ENCODE peak calls at places on chromosomes 12 and 14, in four cellular contexts. One of them, this sample, is unnamed.

GRCh38 chr14:62667515-62667914 is 377.7 kb downstream of the KCNH5 start:
- DNase-seq in H9: no peak
- DNase-seq in SJSA1: no peak
- DNase-seq in H1: no peak
- DNase-seq in this sample: no peak

GRCh38 chr12:96044017-96044985 is 8.9 kb upstream of the LTA4H start:
- DNase-seq in H1: no peak
- DNase-seq in H9: no peak
- DNase-seq in SJSA1: peak; percentile 89
- DNase-seq in this sample: no peak

GRCh38 chr14:55038708-55039107 is 11.7 kb downstream of the SOCS4 start:
- DNase-seq in H9: no peak
- DNase-seq in SJSA1: no peak
- DNase-seq in H1: no peak
- DNase-seq in this sample: no peak

GRCh38 chr12:113961921-113962710 is 4.0 kb downstream of the RBM19 start:
- DNase-seq in SJSA1: no peak
- DNase-seq in H9: no peak
- DNase-seq in H1: no peak
- DNase-seq in this sample: no peak

GRCh38 chr12:29709056-29709455 is 74.7 kb downstream of the TMTC1 start:
- DNase-seq in SJSA1: no peak
- DNase-seq in H1: no peak
- DNase-seq in H9: no peak
- DNase-seq in this sample: no peak

GRCh38 chr12:202081-202731 is 11.8 kb downstream of the SLC6A12 start:
- DNase-seq in H1: peak; percentile 63
- DNase-seq in H9: peak; percentile 78
- DNase-seq in SJSA1: no peak
- DNase-seq in this sample: no peak

GRCh38 chr12:65695077-65695865 is 129.0 kb upstream of the HMGA2 start:
- DNase-seq in SJSA1: peak; percentile 99
- DNase-seq in H1: no peak
- DNase-seq in H9: no peak
- DNase-seq in this sample: peak; percentile 94

GRCh38 chr12:32854097-32854496 is 42.5 kb downstream of the PKP2 start:
- DNase-seq in H9: no peak
- DNase-seq in SJSA1: no peak
- DNase-seq in H1: no peak
- DNase-seq in this sample: no peak

GRCh38 chr12:93502802-93503623 is 35.7 kb downstream of the MRPL42 start:
- DNase-seq in H9: no peak
- DNase-seq in SJSA1: peak; percentile 47
- DNase-seq in H1: peak; percentile 61
- DNase-seq in this sample: peak; percentile 57

GRCh38 chr14:68947802-68948201 is 31.3 kb downstream of the ACTN1 start:
- DNase-seq in H9: no peak
- DNase-seq in SJSA1: peak; percentile 72
- DNase-seq in H1: no peak
- DNase-seq in this sample: no peak

GRCh38 chr14:89673499-89674225 is 256.6 kb upstream of the FOXN3 start:
- DNase-seq in H1: no peak
- DNase-seq in SJSA1: no peak
- DNase-seq in H9: no peak
- DNase-seq in this sample: no peak

GRCh38 chr14:73717998-73718741 is 4.0 kb upstream of the PNMA1 start:
- DNase-seq in H9: peak; percentile 70
- DNase-seq in SJSA1: no peak
- DNase-seq in H1: peak; percentile 69
- DNase-seq in this sample: no peak

GRCh38 chr14:75158843-75159614 is 17.4 kb downstream of the TMED10 start:
- DNase-seq in H9: no peak
- DNase-seq in SJSA1: no peak
- DNase-seq in H1: no peak
- DNase-seq in this sample: no peak

GRCh38 chr12:9647825-9648700 is 21.4 kb upstream of the CLEC2D start:
- DNase-seq in H1: peak; percentile 80
- DNase-seq in SJSA1: peak; percentile 92
- DNase-seq in H9: peak; percentile 85
- DNase-seq in this sample: peak; percentile 54

GRCh38 chr14:67493092-67493717 is 4.7 kb upstream of the TMEM229B start:
- DNase-seq in SJSA1: no peak
- DNase-seq in H1: no peak
- DNase-seq in H9: no peak
- DNase-seq in this sample: no peak

GRCh38 chr12:107912421-107913004 is 138.0 kb downstream of the ASCL4 start:
- DNase-seq in H9: peak; percentile 89
- DNase-seq in H1: peak; percentile 98
- DNase-seq in SJSA1: no peak
- DNase-seq in this sample: peak; percentile 30

GRCh38 chr12:50925342-50925651 is 27.0 kb upstream of the HIGD1C start:
- DNase-seq in H1: no peak
- DNase-seq in H9: peak; percentile 59
- DNase-seq in SJSA1: no peak
- DNase-seq in this sample: no peak

GRCh38 chr14:54322668-54323380 is 74.0 kb upstream of the CDKN3 start:
- DNase-seq in H9: no peak
- DNase-seq in H1: no peak
- DNase-seq in SJSA1: no peak
- DNase-seq in this sample: no peak

GRCh38 chr12:95217377-95218163 is at the start of the genes FGD6 and VEZT:
- DNase-seq in H1: peak; percentile 96
- DNase-seq in H9: peak; percentile 100
- DNase-seq in SJSA1: peak; percentile 99
- DNase-seq in this sample: peak; percentile 100

GRCh38 chr12:98745578-98746391 is 100.7 kb downstream of the APAF1 start:
- DNase-seq in H1: no peak
- DNase-seq in H9: peak; percentile 46
- DNase-seq in SJSA1: no peak
- DNase-seq in this sample: peak; percentile 39

GRCh38 chr12:31507966-31508365 is 83.0 kb downstream of the DENND5B start:
- DNase-seq in H9: no peak
- DNase-seq in H1: no peak
- DNase-seq in SJSA1: no peak
- DNase-seq in this sample: no peak

DNA sequence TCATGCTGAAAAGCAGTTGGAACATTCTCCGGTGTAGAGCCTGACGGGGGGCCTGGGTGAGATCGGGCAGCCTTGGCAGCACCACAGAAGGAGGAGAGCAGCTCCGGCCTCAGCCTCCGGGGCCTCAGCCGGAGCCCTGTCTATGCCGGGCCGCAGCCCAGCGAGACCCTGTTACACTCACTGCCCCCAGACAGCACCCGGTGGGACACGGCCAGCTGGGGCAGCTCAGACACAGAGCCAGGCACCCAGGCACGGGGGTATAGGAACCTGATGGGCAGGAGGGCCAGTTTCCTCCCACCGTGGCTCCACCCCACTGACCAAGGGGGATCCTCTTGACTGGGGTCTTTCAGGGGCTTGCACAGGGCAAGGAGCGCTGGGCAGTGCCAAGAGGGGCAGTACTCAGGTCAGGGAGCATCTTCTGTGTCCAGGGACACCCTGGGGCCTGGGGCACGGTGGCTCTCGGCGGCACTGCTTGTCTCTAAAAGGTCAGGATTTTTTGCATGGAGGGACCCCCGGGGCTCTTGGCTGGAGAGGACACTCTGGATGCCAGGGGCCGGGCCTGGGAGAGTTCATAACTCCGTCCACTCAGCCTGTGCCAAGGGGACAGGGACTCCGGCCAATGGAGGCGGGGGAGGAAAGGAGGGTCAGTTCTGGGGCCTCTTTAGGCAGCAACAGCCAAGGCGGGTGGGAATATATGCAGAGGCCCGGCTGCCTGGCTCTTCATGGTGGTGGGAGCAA is 9.4 kb downstream of the INF2 start:
- DNase-seq in H1: no peak
- DNase-seq in H9: no peak
- DNase-seq in SJSA1: no peak
- DNase-seq in this sample: no peak
- H3K27ac ChIP-seq in H1: no peak overlapping the region
- H3K27ac ChIP-seq in H9: no peak overlapping the region
- H3K27ac ChIP-seq in SJSA1: no peak overlapping the region
- H3K27ac ChIP-seq in this sample: no peak overlapping the region

DNA sequence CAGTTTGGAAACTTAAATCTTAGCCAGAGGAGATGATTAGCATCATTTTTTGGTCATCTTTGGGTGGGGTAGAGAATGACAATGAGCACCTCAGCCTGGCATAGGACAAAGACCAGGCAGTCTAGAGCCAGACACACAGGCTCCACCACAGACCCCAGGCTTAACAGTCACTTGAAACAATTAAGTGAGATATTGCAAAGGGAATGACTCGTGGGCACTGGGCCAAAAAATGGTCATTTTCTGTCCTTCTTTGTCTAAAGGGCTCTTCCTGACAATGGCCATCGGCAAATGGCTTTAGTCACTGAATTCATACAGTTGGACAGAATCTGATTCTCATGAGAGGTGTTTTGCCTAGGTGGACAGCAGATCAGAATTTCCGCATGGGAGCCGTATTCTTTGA is 78.0 kb upstream of the DICER1 start:
- DNase-seq in H9: no peak
- DNase-seq in SJSA1: peak; percentile 65
- DNase-seq in H1: no peak
- DNase-seq in this sample: no peak
- H3K27ac ChIP-seq in H9: no peak overlapping the region
- H3K27ac ChIP-seq in SJSA1: peak overlapping the region; percentile 29
- H3K27ac ChIP-seq in H1: no peak overlapping the region
- H3K27ac ChIP-seq in this sample: no peak overlapping the region

GRCh38 chr14:51592836-51593235 is 58.9 kb upstream of the FRMD6 start:
- DNase-seq in H9: no peak
- DNase-seq in SJSA1: no peak
- DNase-seq in H1: no peak
- DNase-seq in this sample: no peak

GRCh38 chr14:51596473-51596870 is 55.2 kb upstream of the FRMD6 start:
- DNase-seq in H9: no peak
- DNase-seq in SJSA1: no peak
- DNase-seq in H1: no peak
- DNase-seq in this sample: no peak

GRCh38 chr14:51597511-51597920 is 54.2 kb upstream of the FRMD6 start:
- DNase-seq in H9: no peak
- DNase-seq in SJSA1: peak; percentile 76
- DNase-seq in H1: no peak
- DNase-seq in this sample: no peak

GRCh38 chr14:51595831-51596472 is 55.8 kb upstream of the FRMD6 start:
- DNase-seq in H9: no peak
- DNase-seq in H1: no peak
- DNase-seq in SJSA1: no peak
- DNase-seq in this sample: no peak

GRCh38 chr14:51593397-51593796 is 58.3 kb upstream of the FRMD6 start:
- DNase-seq in H9: no peak
- DNase-seq in SJSA1: no peak
- DNase-seq in H1: no peak
- DNase-seq in this sample: no peak
- H3K27ac ChIP-seq in H9: no peak overlapping the region
- H3K27ac ChIP-seq in SJSA1: no peak overlapping the region
- H3K27ac ChIP-seq in H1: no peak overlapping the region
- H3K27ac ChIP-seq in this sample: no peak overlapping the region

GRCh38 chr12:124625867-124626675 is 58.7 kb upstream of the NCOR2 start:
- DNase-seq in H9: no peak
- DNase-seq in H1: no peak
- DNase-seq in SJSA1: peak; percentile 91
- DNase-seq in this sample: peak; percentile 91
- H3K27ac ChIP-seq in H9: no peak overlapping the region
- H3K27ac ChIP-seq in H1: no peak overlapping the region
- H3K27ac ChIP-seq in SJSA1: peak overlapping the region; percentile 84
- H3K27ac ChIP-seq in this sample: peak overlapping the region; percentile 91

GRCh38 chr12:15227004-15227679 is 5.9 kb upstream of the RERG start:
- DNase-seq in SJSA1: no peak
- DNase-seq in H1: peak; percentile 51
- DNase-seq in H9: peak; percentile 60
- DNase-seq in this sample: peak; percentile 55
- H3K27ac ChIP-seq in SJSA1: no peak overlapping the region
- H3K27ac ChIP-seq in H1: no peak overlapping the region
- H3K27ac ChIP-seq in H9: no peak overlapping the region
- H3K27ac ChIP-seq in this sample: no peak overlapping the region

DNA sequence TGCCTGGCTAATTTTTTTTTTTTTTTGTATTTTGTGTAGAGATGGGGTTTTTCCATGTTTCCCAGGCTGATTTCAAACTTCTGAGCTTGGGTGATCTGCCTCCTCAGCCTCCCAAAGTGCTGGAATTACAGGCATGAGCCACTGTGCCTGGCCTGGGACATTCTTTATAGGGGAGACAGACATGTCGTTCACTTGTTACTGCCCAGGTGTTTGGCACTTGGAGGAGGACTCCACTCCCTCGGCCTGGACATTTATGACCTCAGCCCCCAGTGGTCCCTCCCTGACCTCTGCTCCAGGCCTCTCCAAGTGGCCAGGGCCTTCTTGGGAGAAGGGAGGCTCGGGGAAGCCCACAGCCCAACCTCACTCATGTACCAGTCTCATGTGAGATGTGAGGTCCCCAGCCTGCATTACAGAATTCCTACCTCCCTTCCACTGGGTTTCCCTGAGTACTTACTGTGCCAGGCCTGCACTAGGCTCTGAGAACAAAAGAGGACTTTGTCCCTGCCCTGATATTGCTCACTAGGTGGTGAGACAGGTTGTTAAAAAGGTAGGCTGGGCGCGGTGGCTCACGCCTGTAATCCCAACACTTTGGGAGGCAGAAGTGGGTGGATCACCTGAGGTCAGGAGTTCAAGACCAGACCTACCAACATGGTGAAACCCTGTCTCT is 9.7 kb upstream of the POP5 start:
- DNase-seq in H1: no peak
- DNase-seq in H9: no peak
- DNase-seq in SJSA1: no peak
- DNase-seq in this sample: no peak
- H3K27ac ChIP-seq in H1: no peak overlapping the region
- H3K27ac ChIP-seq in H9: no peak overlapping the region
- H3K27ac ChIP-seq in SJSA1: no peak overlapping the region
- H3K27ac ChIP-seq in this sample: no peak overlapping the region